ENCODE peak calls at places on chromosomes 2 and 18, in seven cellular contexts. A is GM13977, T is H9, G is WTC11, W is sigmoid colon, F is lower leg skin, Y is cardiac muscle cell. M is an unnamed sample.

GRCh38 chr2:26355038-26355995 is 8.7 kb upstream of the ADGRF3 start:
- DNase-seq in G (no peak), Y (peak; percentile 91), T (no peak), F (no peak), A (no peak), W (no peak), M (no peak)

GRCh38 chr2:202870431-202871160 is 970 bp downstream of the ICA1L start:
- DNase-seq in T (peak; percentile 92), G (peak; percentile 79), A (peak; percentile 78), W (peak; percentile 83), F (peak; percentile 90), Y (peak; percentile 60), M (peak; percentile 80)

GRCh38 chr2:236271851-236272250 is 7.6 kb upstream of the ASB18 start:
- DNase-seq in G (no peak), Y (no peak), T (no peak), A (no peak), W (no peak), F (no peak), M (no peak)

GRCh38 chr2:84297155-84297554 is 161.9 kb downstream of the SUCLG1 start:
- DNase-seq in F (no peak), G (peak; percentile 24), W (no peak), Y (no peak), A (no peak), T (peak; percentile 41), M (no peak)

GRCh38 chr2:190607014-190607597 is 41.8 kb upstream of the NAB1 start:
- DNase-seq in Y (peak; percentile 90), G (no peak), W (no peak), F (no peak), T (no peak), A (no peak), M (no peak)

GRCh38 chr18:79919089-79919488 is 32.4 kb downstream of the SLC66A2 start:
- DNase-seq in T (peak; percentile 15), Y (no peak), F (peak; percentile 71), A (no peak), G (no peak), W (peak; percentile 64), M (no peak)

GRCh38 chr2:69911985-69912563 is 2.8 kb upstream of the MXD1 start:
- DNase-seq in F (no peak), A (no peak), T (no peak), Y (peak; percentile 75), G (no peak), W (no peak), M (no peak)

GRCh38 chr18:79882522-79883241 is 68.8 kb downstream of the SLC66A2 start:
- DNase-seq in A (no peak), T (peak; percentile 31), G (no peak), W (peak; percentile 40), Y (no peak), F (peak; percentile 78), M (no peak)

GRCh38 chr2:201680743-201681142 is 17.7 kb downstream of the MPP4 start:
- DNase-seq in Y (peak; percentile 12), W (no peak), A (peak; percentile 31), G (peak; percentile 80), F (no peak), T (peak; percentile 82), M (peak; percentile 19)

GRCh38 chr2:10283106-10284062 is 19.3 kb upstream of the HPCAL1 start:
- DNase-seq in F (no peak), G (no peak), W (peak; percentile 64), T (no peak), Y (peak; percentile 57), A (no peak), M (peak; percentile 60)

GRCh38 chr2:100891911-100892642 is 72.1 kb downstream of the NPAS2 start:
- DNase-seq in G (no peak), F (no peak), Y (peak; percentile 65), W (no peak), A (no peak), T (no peak), M (no peak)

GRCh38 chr2:174730530-174731018 is 33.7 kb downstream of the CHRNA1 start:
- DNase-seq in W (no peak), T (peak; percentile 43), G (no peak), A (no peak), Y (no peak), F (no peak), M (no peak)

GRCh38 chr2:233871432-233871831 is 3.2 kb upstream of the MSL3B start:
- DNase-seq in W (no peak), G (no peak), A (no peak), Y (no peak), F (no peak), T (no peak), M (no peak)

GRCh38 chr2:190050001-190050400 is 12.5 kb downstream of the MSTN start:
- DNase-seq in F (no peak), T (no peak), W (no peak), G (no peak), Y (peak; percentile 17), A (no peak), M (no peak)

GRCh38 chr2:226796840-226797288 is 2.8 kb downstream of the IRS1 start:
- DNase-seq in F (no peak), T (peak; percentile 33), Y (no peak), G (peak; percentile 21), W (peak; percentile 86), A (peak; percentile 56), M (peak; percentile 33)
- TF ChIP-seq CTCF in F (no peak), T (peak; percentile 50), Y (peak; percentile 57), G (no peak), W (peak; percentile 88), A (peak; percentile 45), M (no peak)

DNA sequence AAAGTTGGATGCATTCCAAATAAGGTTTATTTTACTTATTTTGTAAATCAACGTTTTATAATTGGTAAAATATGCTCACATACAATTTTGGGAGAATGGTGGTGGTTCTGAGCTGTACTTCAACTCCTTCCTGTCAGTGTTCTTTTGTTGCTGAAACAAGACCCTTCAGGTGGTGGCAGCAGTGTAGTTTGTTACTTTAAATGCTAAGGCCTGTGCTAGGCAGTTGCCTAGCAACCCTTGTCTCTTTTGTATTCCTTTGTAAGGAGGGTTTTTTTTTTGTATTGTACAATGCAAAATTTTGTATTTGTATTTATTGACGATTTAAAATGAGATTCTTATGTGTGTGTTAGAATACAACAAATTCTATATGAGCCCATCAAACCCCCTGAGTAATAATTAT is 166.0 kb upstream of the FAM98A start:
- DNase-seq in G (no peak), F (no peak), T (peak; percentile 45), A (no peak), W (no peak), Y (no peak), M (no peak)
- TF ChIP-seq CTCF in G (no peak), F (no peak), T (peak; percentile 21), A (peak; percentile 14), W (no peak), Y (no peak), M (no peak)

GRCh38 chr2:128735296-128735960 is 416.8 kb upstream of the HS6ST1 start:
- DNase-seq in G (peak; percentile 42), T (no peak), F (peak; percentile 77), Y (no peak), W (no peak), A (no peak), M (no peak)
- TF ChIP-seq CTCF in G (no peak), T (peak; percentile 43), F (no peak), Y (no peak), W (no peak), A (no peak), M (no peak)

DNA sequence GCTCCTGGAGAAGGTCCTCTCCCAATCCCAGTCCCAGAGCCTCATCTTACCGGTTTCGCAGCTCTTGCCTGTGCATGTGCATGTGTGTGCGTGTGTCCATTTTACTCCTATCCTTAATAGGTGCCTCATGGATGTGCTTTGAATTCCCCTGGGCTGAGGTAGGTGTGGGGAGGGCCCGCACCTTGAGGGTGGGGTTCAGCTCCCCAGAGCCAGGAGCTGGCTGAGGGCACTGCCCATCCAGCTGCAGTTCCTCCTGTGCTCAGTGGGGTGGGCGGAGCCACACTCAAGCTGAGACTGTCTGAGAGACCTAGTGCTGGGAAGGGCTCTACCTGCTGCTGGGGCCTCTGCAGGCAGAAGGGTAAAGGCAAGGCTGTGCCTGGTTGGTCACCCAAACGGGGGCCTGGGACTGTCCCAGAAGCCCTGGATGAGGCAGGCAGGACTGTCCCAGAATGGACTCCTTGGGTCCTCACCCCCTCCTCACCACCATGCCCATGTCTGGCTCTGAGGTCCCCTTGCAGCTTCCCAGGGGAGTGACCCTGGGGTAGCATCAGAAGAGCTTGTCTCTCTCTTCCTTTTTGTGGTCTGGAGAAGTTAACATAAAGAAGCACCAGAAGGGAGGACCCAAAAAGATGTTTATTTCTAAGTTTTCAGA is 8.9 kb downstream of the GDF7 start:
- DNase-seq in G (peak; percentile 60), T (peak; percentile 72), W (no peak), Y (no peak), A (peak; percentile 60), F (peak; percentile 78), M (peak; percentile 27)
- TF ChIP-seq CTCF in G (no peak), T (no peak), W (no peak), Y (no peak), A (no peak), F (no peak), M (no peak)

DNA sequence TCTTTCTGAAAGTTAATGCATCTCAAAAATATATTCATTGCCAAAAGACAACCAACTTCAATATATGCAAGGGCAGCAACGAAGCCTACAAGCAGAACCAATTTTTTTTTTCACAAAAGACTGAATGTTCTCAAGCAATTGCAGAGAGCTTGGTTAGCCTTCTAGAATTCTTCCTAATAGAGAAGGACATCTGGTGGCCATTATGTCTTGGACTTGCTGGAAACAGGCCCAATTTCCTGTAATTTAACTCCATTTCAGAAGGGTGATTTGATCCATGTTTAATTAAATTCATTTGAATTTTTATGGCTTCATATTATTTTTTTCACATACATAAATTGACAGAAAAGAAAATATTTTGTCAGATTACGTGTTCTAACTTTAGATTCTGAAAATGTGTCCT is 208.0 kb downstream of the TPGS2 start:
- DNase-seq in T (no peak), G (no peak), A (no peak), W (no peak), Y (peak; percentile 22), F (no peak), M (no peak)
- TF ChIP-seq CTCF in T (peak; percentile 39), G (no peak), A (no peak), W (no peak), Y (peak; percentile 9), F (no peak), M (no peak)

GRCh38 chr2:46960618-46961017 is 45.0 kb upstream of the MCFD2 start:
- DNase-seq in F (no peak), Y (no peak), A (no peak), G (no peak), W (no peak), T (no peak), M (peak; percentile 16)
- TF ChIP-seq CTCF in F (no peak), Y (no peak), A (no peak), G (no peak), W (no peak), T (no peak), M (no peak)

GRCh38 chr2:137172162-137172561 is 406.8 kb downstream of the THSD7B start:
- DNase-seq in G (no peak), F (no peak), W (no peak), T (no peak), A (no peak), Y (no peak), M (no peak)

GRCh38 chr2:137178955-137179377 is 413.6 kb downstream of the THSD7B start:
- DNase-seq in Y (peak; percentile 48), W (no peak), A (peak; percentile 3), G (no peak), T (no peak), F (no peak), M (no peak)

GRCh38 chr2:137167651-137168050 is 402.3 kb downstream of the THSD7B start:
- DNase-seq in W (no peak), Y (no peak), F (no peak), T (no peak), A (no peak), G (no peak), M (no peak)

GRCh38 chr2:137168564-137168963 is 403.2 kb downstream of the THSD7B start:
- DNase-seq in A (no peak), G (no peak), Y (no peak), F (no peak), W (no peak), T (no peak), M (no peak)

GRCh38 chr2:137173514-137173913 is 408.2 kb downstream of the THSD7B start:
- DNase-seq in G (no peak), W (no peak), Y (peak; percentile 82), T (no peak), F (no peak), A (peak; percentile 38), M (no peak)
- TF ChIP-seq CTCF in G (no peak), W (no peak), Y (peak; percentile 35), T (peak; percentile 68), F (no peak), A (peak; percentile 48), M (no peak)

M was measured in activated CD8-positive, alpha-beta T cell treated with anti-CD3 and anti-CD28 coated beads for 36 hours.